ENCODE peak calls at places on chromosomes 4 and X, in seven cellular contexts. L is transverse colon, S is mammary epithelial cell, J is PC-9, R is esophagus squamous epithelium, T is thyroid gland, Z is tibial artery. O is an unnamed sample.

GRCh38 chrX:70439016-70439415 is 5.6 kb upstream of the DLG3 start:
- DNase-seq in J (peak; percentile 4), Z (no peak), R (no peak), L (no peak), T (no peak), S (no peak), O (peak; percentile 82)

GRCh38 chr4:78954048-78954666 is 14.9 kb upstream of the PAQR3 start:
- DNase-seq in R (no peak), S (no peak), L (no peak), J (peak; percentile 2), Z (no peak), T (no peak), O (no peak)

GRCh38 chr4:90103991-90104390 is 23.2 kb upstream of the CCSER1 start:
- DNase-seq in R (no peak), Z (no peak), L (no peak), S (no peak), T (no peak), J (no peak), O (no peak)

GRCh38 chr4:90996813-90997212 is 869.6 kb downstream of the CCSER1 start:
- DNase-seq in L (no peak), R (no peak), S (no peak), Z (no peak), T (no peak), J (no peak), O (no peak)

GRCh38 chrX:8504451-8504850 is 39.8 kb downstream of the VCX3B start:
- DNase-seq in S (peak; percentile 77), L (no peak), R (no peak), Z (no peak), T (no peak), J (peak; percentile 29), O (no peak)

GRCh38 chrX:38382663-38383062 is 30.3 kb downstream of the OTC start:
- DNase-seq in R (no peak), L (no peak), S (no peak), T (no peak), J (no peak), Z (no peak), O (no peak)

GRCh38 chrX:115892787-115893671 is 277.5 kb upstream of the AGTR2 start:
- DNase-seq in Z (no peak), T (peak; percentile 61), S (peak; percentile 73), L (peak; percentile 81), J (peak; percentile 91), R (no peak), O (peak; percentile 93)

GRCh38 chr4:53943345-53944085 is 120.9 kb downstream of the CHIC2 start:
- DNase-seq in Z (no peak), L (no peak), S (peak; percentile 93), T (no peak), J (no peak), R (no peak), O (no peak)

GRCh38 chr4:149768477-149768876 is 47.2 kb downstream of the IQCM start:
- DNase-seq in J (no peak), Z (no peak), L (no peak), T (no peak), S (no peak), R (no peak), O (peak; percentile 66)

GRCh38 chrX:134714633-134715110 is 56.4 kb upstream of the PLAC1 start:
- DNase-seq in S (no peak), T (no peak), R (no peak), L (no peak), Z (no peak), J (no peak), O (no peak)

DNA sequence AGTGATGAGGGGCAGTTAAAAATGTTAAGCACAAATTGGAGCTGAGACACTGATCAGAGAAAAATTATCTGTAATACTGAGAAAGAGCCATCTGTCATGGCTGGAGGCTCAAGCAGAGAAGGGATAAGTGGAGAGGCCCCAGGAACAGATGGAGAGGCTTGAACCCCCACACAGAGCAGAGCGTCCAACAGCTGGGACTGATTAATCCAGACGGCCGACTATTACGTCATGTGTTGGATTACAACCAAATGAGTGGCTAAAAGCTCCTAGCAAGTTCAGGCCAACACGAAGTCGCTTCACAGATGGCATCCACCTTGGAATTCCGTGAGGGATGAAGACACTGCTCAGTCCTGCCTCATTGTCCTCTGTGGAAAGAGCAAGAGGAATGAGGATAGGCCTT is 57.7 kb upstream of the ATXN3L start:
- DNase-seq in S (peak; percentile 56), L (no peak), Z (no peak), R (no peak), T (no peak), J (no peak), O (peak; percentile 66)
- H3K4me3 ChIP-seq in S (no peak overlapping the region), L (no peak overlapping the region), Z (no peak overlapping the region), R (no peak overlapping the region), T (no peak overlapping the region), J (no peak overlapping the region), O (peak overlapping the region; percentile 5)

GRCh38 chr4:120977435-120977997 is 55.0 kb upstream of the PRDM5 start:
- DNase-seq in Z (no peak), R (no peak), T (no peak), L (peak; percentile 9), J (no peak), S (peak; percentile 47), O (no peak)
- TF ChIP-seq CTCF in Z (peak; percentile 28), R (no peak), T (no peak), L (peak; percentile 47), J (peak; percentile 58), S (peak; percentile 69), O (peak; percentile 74)

DNA sequence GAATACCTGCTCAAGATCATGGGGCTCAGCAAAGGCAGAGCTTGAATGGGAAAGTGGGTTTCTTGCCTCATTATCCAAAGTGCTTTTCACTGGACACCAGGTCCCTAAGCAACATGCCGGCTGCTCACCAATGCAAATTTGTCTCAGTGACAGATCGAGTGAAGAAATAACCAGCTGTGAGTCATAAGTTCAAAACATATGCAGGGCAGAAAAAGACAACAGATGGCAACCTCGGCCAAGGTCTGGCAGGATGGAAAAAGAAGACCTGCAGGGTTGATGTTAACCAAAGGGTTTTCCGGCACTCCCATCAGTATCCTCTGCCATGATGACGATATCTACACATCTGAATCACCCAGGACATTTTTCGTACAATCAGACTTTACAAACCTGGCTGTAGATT is 124.1 kb downstream of the AFAP1 start:
- DNase-seq in L (no peak), S (peak; percentile 67), J (no peak), Z (no peak), T (no peak), R (no peak), O (peak; percentile 83)
- H3K36me3 ChIP-seq in L (peaks cover 13% of the 10 kb centered on the region), S (peaks cover 18% of the 10 kb centered on the region), J (peaks cover 16% of the 10 kb centered on the region), Z (peaks cover 10% of the 10 kb centered on the region), T (no peaks in the 10 kb centered on the region), R (peaks cover 89% of the 10 kb centered on the region), O (peaks cover 100% of the 10 kb centered on the region)

GRCh38 chr4:40576651-40577480 is 52.8 kb downstream of the RBM47 start:
- DNase-seq in T (peak; percentile 64), J (peak; percentile 76), L (peak; percentile 82), S (peak; percentile 78), Z (peak; percentile 86), R (peak; percentile 8), O (peak; percentile 90)
- H3K4me3 ChIP-seq in T (no peak overlapping the region), J (peak overlapping the region; percentile 28), L (peak overlapping the region; percentile 11), S (no peak overlapping the region), Z (peak overlapping the region; percentile 10), R (peak overlapping the region; percentile 21), O (peak overlapping the region; percentile 52)

GRCh38 chr4:166594326-166594946 is 639.9 kb downstream of the SPOCK3 start:
- DNase-seq in R (no peak), S (peak; percentile 50), L (peak; percentile 13), T (no peak), J (peak; percentile 43), Z (no peak), O (peak; percentile 77)
- TF ChIP-seq CTCF in R (peak; percentile 23), S (peak; percentile 98), L (peak; percentile 38), T (no peak), J (peak; percentile 66), Z (peak; percentile 66), O (peak; percentile 71)

GRCh38 chr4:87354168-87355102 is 31.8 kb upstream of the HSD17B13 start:
- DNase-seq in S (peak; percentile 16), Z (peak; percentile 76), R (no peak), L (no peak), T (no peak), J (no peak), O (no peak)
- H3K36me3 ChIP-seq in S (no peaks in the 10 kb centered on the region), Z (no peaks in the 10 kb centered on the region), R (peaks cover 33% of the 10 kb centered on the region), L (peaks cover 34% of the 10 kb centered on the region), T (no peaks in the 10 kb centered on the region), J (no peaks in the 10 kb centered on the region), O (no peaks in the 10 kb centered on the region)

DNA sequence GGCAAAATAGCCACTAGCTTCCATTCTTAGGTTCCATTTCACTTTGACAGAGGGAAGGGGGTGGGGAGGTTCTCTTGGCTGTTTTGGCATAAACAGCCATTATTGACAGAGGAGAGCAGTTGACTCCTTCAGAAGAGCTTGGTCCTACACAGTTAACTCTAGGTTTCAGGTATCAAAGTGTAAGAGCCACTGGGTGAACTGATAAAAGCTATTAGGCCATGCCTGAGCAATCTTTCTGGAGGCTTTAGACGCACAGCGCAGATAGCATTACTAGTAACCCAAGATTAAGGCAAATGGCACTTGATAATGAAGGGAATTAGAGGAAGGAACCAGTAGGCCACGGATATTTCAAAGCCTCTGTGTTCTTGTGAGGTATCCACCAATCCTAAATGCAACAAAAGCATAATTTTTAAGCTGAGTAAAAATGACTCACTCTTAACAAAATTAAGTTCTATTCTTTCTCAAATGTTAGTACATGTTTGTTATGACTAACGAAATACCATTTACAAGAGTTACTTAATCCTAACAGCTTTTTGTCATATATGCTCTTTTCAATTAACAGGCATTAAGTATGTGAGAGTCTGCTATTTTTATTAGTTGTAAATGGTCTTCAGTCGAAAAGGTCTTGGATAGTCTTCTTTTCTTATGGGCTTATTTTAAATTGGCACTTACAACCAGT is 53.6 kb downstream of the SLC7A11 start:
- DNase-seq in R (no peak), T (no peak), J (no peak), L (no peak), Z (no peak), S (peak; percentile 62), O (no peak)
- H3K4me3 ChIP-seq in R (no peak overlapping the region), T (no peak overlapping the region), J (no peak overlapping the region), L (no peak overlapping the region), Z (no peak overlapping the region), S (no peak overlapping the region), O (no peak overlapping the region)

DNA sequence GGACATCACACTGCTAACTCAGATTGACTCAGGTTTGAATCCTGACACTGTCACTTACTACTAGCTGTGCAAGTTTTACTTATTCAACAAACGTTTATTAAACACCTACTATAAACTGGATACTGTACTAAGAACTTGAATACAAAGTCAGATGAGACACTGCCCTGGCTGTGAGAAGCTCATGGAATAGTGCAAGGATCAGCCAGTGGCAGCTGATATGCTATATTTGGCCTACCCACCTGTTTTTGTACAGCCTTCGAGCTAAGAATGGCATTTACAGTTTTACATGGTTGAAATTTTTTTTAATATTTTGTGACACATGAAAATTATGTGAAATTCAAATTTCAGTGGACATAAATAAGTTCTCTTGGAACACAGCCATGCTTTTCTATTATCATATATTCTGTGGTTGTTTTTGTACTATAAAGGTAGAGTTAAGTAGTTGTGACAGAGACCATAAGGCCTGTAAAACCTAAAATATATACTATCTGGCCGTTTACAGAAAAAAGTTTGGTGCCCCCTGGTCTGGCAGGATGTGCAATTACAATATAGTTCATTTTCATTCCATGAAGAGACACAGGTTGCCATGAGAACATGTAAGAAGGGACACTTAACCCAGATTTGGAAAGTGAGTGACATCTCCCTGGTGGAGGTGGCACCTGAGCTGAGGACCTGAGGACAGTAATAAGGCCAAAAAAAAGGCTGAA is 3.4 kb upstream of the SEC24D start:
- DNase-seq in L (no peak), Z (no peak), S (no peak), R (no peak), T (no peak), J (no peak), O (no peak)
- TF ChIP-seq CTCF in L (no peak), Z (no peak), S (no peak), R (no peak), T (no peak), J (no peak), O (no peak)

O was measured in osteoblast.